ENCODE peak calls at places on chromosomes 5 and 9, in four cellular contexts. One of them, this sample, is unnamed.

GRCh38 chr5:113124914-113125313 is 148.3 kb downstream of the DCP2 start:
- DNase-seq in iPS-NIHi11: no peak
- DNase-seq in glutamatergic neuron: no peak
- DNase-seq in left colon: no peak
- DNase-seq in this sample: no peak

GRCh38 chr9:95515272-95516113 is 1.3 kb downstream of the PTCH1 start:
- DNase-seq in left colon: peak; percentile 38
- DNase-seq in glutamatergic neuron: peak; percentile 79
- DNase-seq in iPS-NIHi11: peak; percentile 57
- DNase-seq in this sample: no peak

GRCh38 chr9:106717686-106718085 is 145.3 kb upstream of the ZNF462 start:
- DNase-seq in left colon: no peak
- DNase-seq in iPS-NIHi11: no peak
- DNase-seq in glutamatergic neuron: no peak
- DNase-seq in this sample: no peak

GRCh38 chr5:113425909-113426308 is 8.9 kb downstream of the TSSK1B start:
- DNase-seq in left colon: no peak
- DNase-seq in iPS-NIHi11: no peak
- DNase-seq in glutamatergic neuron: no peak
- DNase-seq in this sample: no peak

GRCh38 chr9:98551511-98552286 is 157.0 kb downstream of the GABBR2 start:
- DNase-seq in glutamatergic neuron: no peak
- DNase-seq in iPS-NIHi11: no peak
- DNase-seq in left colon: no peak
- DNase-seq in this sample: no peak

GRCh38 chr5:8686707-8687106 is 817.8 kb downstream of the MTRR start:
- DNase-seq in iPS-NIHi11: no peak
- DNase-seq in left colon: no peak
- DNase-seq in glutamatergic neuron: no peak
- DNase-seq in this sample: no peak

GRCh38 chr5:112735702-112736101 is 2.0 kb upstream of the APC start:
- DNase-seq in glutamatergic neuron: no peak
- DNase-seq in iPS-NIHi11: no peak
- DNase-seq in left colon: no peak
- DNase-seq in this sample: no peak

GRCh38 chr9:14309403-14309802 is 4.5 kb downstream of the NFIB start:
- DNase-seq in iPS-NIHi11: no peak
- DNase-seq in glutamatergic neuron: no peak
- DNase-seq in left colon: no peak
- DNase-seq in this sample: no peak

GRCh38 chr5:1852324-1852947 is 30.3 kb downstream of the IRX4 start:
- DNase-seq in left colon: no peak
- DNase-seq in iPS-NIHi11: no peak
- DNase-seq in glutamatergic neuron: no peak
- DNase-seq in this sample: no peak

GRCh38 chr5:95835682-95836405 is 13.3 kb upstream of the GLRX start:
- DNase-seq in glutamatergic neuron: no peak
- DNase-seq in iPS-NIHi11: no peak
- DNase-seq in left colon: no peak
- DNase-seq in this sample: no peak

GRCh38 chr9:121835581-121836381 is 184.3 kb downstream of the DAB2IP start:
- DNase-seq in iPS-NIHi11: no peak
- DNase-seq in glutamatergic neuron: no peak
- DNase-seq in left colon: no peak
- DNase-seq in this sample: no peak

GRCh38 chr5:149414405-149415244 is 35.5 kb upstream of the IL17B start:
- DNase-seq in left colon: no peak
- DNase-seq in glutamatergic neuron: peak; percentile 32
- DNase-seq in iPS-NIHi11: no peak
- DNase-seq in this sample: no peak

GRCh38 chr5:116766470-116766947 is 191.9 kb upstream of the SEMA6A start:
- DNase-seq in left colon: no peak
- DNase-seq in iPS-NIHi11: no peak
- DNase-seq in glutamatergic neuron: no peak
- DNase-seq in this sample: peak; percentile 19

GRCh38 chr5:119678351-119679028 is 49.1 kb downstream of the FAM170A start:
- DNase-seq in left colon: no peak
- DNase-seq in glutamatergic neuron: no peak
- DNase-seq in iPS-NIHi11: no peak
- DNase-seq in this sample: no peak

GRCh38 chr9:92603100-92603499 is 66.8 kb downstream of the IPPK start:
- DNase-seq in left colon: no peak
- DNase-seq in iPS-NIHi11: no peak
- DNase-seq in glutamatergic neuron: no peak
- DNase-seq in this sample: no peak

This sample was measured in GM12892.